ENCODE peak calls at places on chromosomes 16 and 17, in ten cellular contexts. One of them, this sample, is unnamed.

GRCh38 chr17:53118948-53119347 is 703.8 kb upstream of the KIF2B start:
- DNase-seq in Daoy: no peak
- DNase-seq in memory B cell: no peak
- DNase-seq in activated naive CD4-positive, alpha-beta T cell treated with Interleukin-2 at 50 U/mL for 16 hours: no peak
- DNase-seq in stimulated activated CD4-positive, alpha-beta T cell treated with anti-CD3 and anti-CD28 coated beads, Interleukin-4, amount 100 ng/mL, for 4 hours: no peak
- DNase-seq in ascending aorta: no peak
- DNase-seq in fibroblast of pulmonary artery: no peak
- DNase-seq in BJ: no peak
- DNase-seq in RWPE1: no peak
- DNase-seq in endothelial cell: no peak
- DNase-seq in this sample: no peak

GRCh38 chr16:81405702-81406113 is 38.9 kb upstream of the CMIP start:
- DNase-seq in fibroblast of pulmonary artery: peak
- DNase-seq in BJ: peak
- DNase-seq in stimulated activated CD4-positive, alpha-beta T cell treated with anti-CD3 and anti-CD28 coated beads, Interleukin-4, amount 100 ng/mL, for 4 hours: no peak
- DNase-seq in Daoy: peak
- DNase-seq in endothelial cell: no peak
- DNase-seq in memory B cell: no peak
- DNase-seq in RWPE1: peak
- DNase-seq in activated naive CD4-positive, alpha-beta T cell treated with Interleukin-2 at 50 U/mL for 16 hours: no peak
- DNase-seq in ascending aorta: no peak
- DNase-seq in this sample: peak

GRCh38 chr16:30166202-30166902 is 17.1 kb upstream of the CORO1A start:
- DNase-seq in RWPE1: no peak
- DNase-seq in activated naive CD4-positive, alpha-beta T cell treated with Interleukin-2 at 50 U/mL for 16 hours: no peak
- DNase-seq in Daoy: no peak
- DNase-seq in stimulated activated CD4-positive, alpha-beta T cell treated with anti-CD3 and anti-CD28 coated beads, Interleukin-4, amount 100 ng/mL, for 4 hours: no peak
- DNase-seq in endothelial cell: no peak
- DNase-seq in memory B cell: peak
- DNase-seq in BJ: no peak
- DNase-seq in fibroblast of pulmonary artery: no peak
- DNase-seq in ascending aorta: no peak
- DNase-seq in this sample: no peak

GRCh38 chr16:35714665-35715064 is 2255.3 kb downstream of the TP53TG3F start:
- DNase-seq in BJ: no peak
- DNase-seq in ascending aorta: no peak
- DNase-seq in endothelial cell: no peak
- DNase-seq in activated naive CD4-positive, alpha-beta T cell treated with Interleukin-2 at 50 U/mL for 16 hours: no peak
- DNase-seq in memory B cell: no peak
- DNase-seq in stimulated activated CD4-positive, alpha-beta T cell treated with anti-CD3 and anti-CD28 coated beads, Interleukin-4, amount 100 ng/mL, for 4 hours: no peak
- DNase-seq in Daoy: no peak
- DNase-seq in fibroblast of pulmonary artery: no peak
- DNase-seq in RWPE1: no peak
- DNase-seq in this sample: no peak

GRCh38 chr17:35163886-35164285 is 16.3 kb downstream of the UNC45B start:
- DNase-seq in ascending aorta: no peak
- DNase-seq in memory B cell: no peak
- DNase-seq in activated naive CD4-positive, alpha-beta T cell treated with Interleukin-2 at 50 U/mL for 16 hours: no peak
- DNase-seq in BJ: no peak
- DNase-seq in RWPE1: no peak
- DNase-seq in Daoy: no peak
- DNase-seq in endothelial cell: no peak
- DNase-seq in stimulated activated CD4-positive, alpha-beta T cell treated with anti-CD3 and anti-CD28 coated beads, Interleukin-4, amount 100 ng/mL, for 4 hours: no peak
- DNase-seq in fibroblast of pulmonary artery: no peak
- DNase-seq in this sample: no peak

GRCh38 chr17:38667787-38668122 is 7.0 kb downstream of the EPOP start:
- DNase-seq in Daoy: no peak
- DNase-seq in stimulated activated CD4-positive, alpha-beta T cell treated with anti-CD3 and anti-CD28 coated beads, Interleukin-4, amount 100 ng/mL, for 4 hours: no peak
- DNase-seq in endothelial cell: no peak
- DNase-seq in ascending aorta: no peak
- DNase-seq in BJ: no peak
- DNase-seq in fibroblast of pulmonary artery: no peak
- DNase-seq in activated naive CD4-positive, alpha-beta T cell treated with Interleukin-2 at 50 U/mL for 16 hours: no peak
- DNase-seq in memory B cell: no peak
- DNase-seq in RWPE1: no peak
- DNase-seq in this sample: no peak

GRCh38 chr16:72092832-72093447 is 480 bp downstream of the TXNL4B start:
- DNase-seq in memory B cell: no peak
- DNase-seq in activated naive CD4-positive, alpha-beta T cell treated with Interleukin-2 at 50 U/mL for 16 hours: no peak
- DNase-seq in fibroblast of pulmonary artery: peak
- DNase-seq in RWPE1: peak
- DNase-seq in stimulated activated CD4-positive, alpha-beta T cell treated with anti-CD3 and anti-CD28 coated beads, Interleukin-4, amount 100 ng/mL, for 4 hours: no peak
- DNase-seq in endothelial cell: peak
- DNase-seq in BJ: no peak
- DNase-seq in ascending aorta: no peak
- DNase-seq in Daoy: peak
- DNase-seq in this sample: peak

GRCh38 chr16:59698341-59698979 is 964.3 kb upstream of the GOT2 start:
- DNase-seq in ascending aorta: no peak
- DNase-seq in fibroblast of pulmonary artery: peak
- DNase-seq in RWPE1: peak
- DNase-seq in endothelial cell: no peak
- DNase-seq in activated naive CD4-positive, alpha-beta T cell treated with Interleukin-2 at 50 U/mL for 16 hours: no peak
- DNase-seq in BJ: no peak
- DNase-seq in Daoy: no peak
- DNase-seq in stimulated activated CD4-positive, alpha-beta T cell treated with anti-CD3 and anti-CD28 coated beads, Interleukin-4, amount 100 ng/mL, for 4 hours: no peak
- DNase-seq in memory B cell: no peak
- DNase-seq in this sample: no peak

GRCh38 chr16:54934536-54935410 is 4.1 kb downstream of the IRX5 start:
- DNase-seq in fibroblast of pulmonary artery: no peak
- DNase-seq in activated naive CD4-positive, alpha-beta T cell treated with Interleukin-2 at 50 U/mL for 16 hours: no peak
- DNase-seq in ascending aorta: no peak
- DNase-seq in endothelial cell: peak
- DNase-seq in memory B cell: no peak
- DNase-seq in RWPE1: no peak
- DNase-seq in stimulated activated CD4-positive, alpha-beta T cell treated with anti-CD3 and anti-CD28 coated beads, Interleukin-4, amount 100 ng/mL, for 4 hours: no peak
- DNase-seq in Daoy: no peak
- DNase-seq in BJ: no peak
- DNase-seq in this sample: no peak

GRCh38 chr17:44920565-44920940 is 5.3 kb upstream of the GFAP start:
- DNase-seq in ascending aorta: no peak
- DNase-seq in endothelial cell: no peak
- DNase-seq in memory B cell: no peak
- DNase-seq in stimulated activated CD4-positive, alpha-beta T cell treated with anti-CD3 and anti-CD28 coated beads, Interleukin-4, amount 100 ng/mL, for 4 hours: no peak
- DNase-seq in RWPE1: no peak
- DNase-seq in activated naive CD4-positive, alpha-beta T cell treated with Interleukin-2 at 50 U/mL for 16 hours: no peak
- DNase-seq in fibroblast of pulmonary artery: no peak
- DNase-seq in Daoy: no peak
- DNase-seq in BJ: no peak
- DNase-seq in this sample: no peak

GRCh38 chr16:14427371-14427948 is 202.6 kb downstream of the PARN start:
- DNase-seq in fibroblast of pulmonary artery: no peak
- DNase-seq in ascending aorta: no peak
- DNase-seq in BJ: no peak
- DNase-seq in endothelial cell: no peak
- DNase-seq in memory B cell: no peak
- DNase-seq in RWPE1: no peak
- DNase-seq in Daoy: peak
- DNase-seq in activated naive CD4-positive, alpha-beta T cell treated with Interleukin-2 at 50 U/mL for 16 hours: no peak
- DNase-seq in stimulated activated CD4-positive, alpha-beta T cell treated with anti-CD3 and anti-CD28 coated beads, Interleukin-4, amount 100 ng/mL, for 4 hours: no peak
- DNase-seq in this sample: peak

GRCh38 chr17:1733759-1734158 is 8.9 kb upstream of the SERPINF2 start:
- DNase-seq in fibroblast of pulmonary artery: no peak
- DNase-seq in Daoy: no peak
- DNase-seq in ascending aorta: no peak
- DNase-seq in endothelial cell: no peak
- DNase-seq in memory B cell: no peak
- DNase-seq in BJ: no peak
- DNase-seq in activated naive CD4-positive, alpha-beta T cell treated with Interleukin-2 at 50 U/mL for 16 hours: no peak
- DNase-seq in stimulated activated CD4-positive, alpha-beta T cell treated with anti-CD3 and anti-CD28 coated beads, Interleukin-4, amount 100 ng/mL, for 4 hours: no peak
- DNase-seq in RWPE1: no peak
- DNase-seq in this sample: no peak

GRCh38 chr17:65953316-65954147 is 238.4 kb downstream of the CEP112 start:
- DNase-seq in endothelial cell: no peak
- DNase-seq in Daoy: no peak
- DNase-seq in activated naive CD4-positive, alpha-beta T cell treated with Interleukin-2 at 50 U/mL for 16 hours: no peak
- DNase-seq in fibroblast of pulmonary artery: no peak
- DNase-seq in RWPE1: no peak
- DNase-seq in stimulated activated CD4-positive, alpha-beta T cell treated with anti-CD3 and anti-CD28 coated beads, Interleukin-4, amount 100 ng/mL, for 4 hours: no peak
- DNase-seq in BJ: no peak
- DNase-seq in memory B cell: no peak
- DNase-seq in ascending aorta: no peak
- DNase-seq in this sample: no peak

GRCh38 chr16:68948230-68948910 is 105.0 kb downstream of the TANGO6 start:
- DNase-seq in fibroblast of pulmonary artery: peak
- DNase-seq in stimulated activated CD4-positive, alpha-beta T cell treated with anti-CD3 and anti-CD28 coated beads, Interleukin-4, amount 100 ng/mL, for 4 hours: no peak
- DNase-seq in RWPE1: no peak
- DNase-seq in ascending aorta: no peak
- DNase-seq in endothelial cell: no peak
- DNase-seq in Daoy: no peak
- DNase-seq in activated naive CD4-positive, alpha-beta T cell treated with Interleukin-2 at 50 U/mL for 16 hours: no peak
- DNase-seq in BJ: no peak
- DNase-seq in memory B cell: no peak
- DNase-seq in this sample: no peak

GRCh38 chr16:63323055-63323454 is 1286.8 kb upstream of the CDH8 start:
- DNase-seq in activated naive CD4-positive, alpha-beta T cell treated with Interleukin-2 at 50 U/mL for 16 hours: no peak
- DNase-seq in BJ: no peak
- DNase-seq in RWPE1: no peak
- DNase-seq in endothelial cell: no peak
- DNase-seq in stimulated activated CD4-positive, alpha-beta T cell treated with anti-CD3 and anti-CD28 coated beads, Interleukin-4, amount 100 ng/mL, for 4 hours: no peak
- DNase-seq in fibroblast of pulmonary artery: peak
- DNase-seq in ascending aorta: no peak
- DNase-seq in Daoy: no peak
- DNase-seq in memory B cell: no peak
- DNase-seq in this sample: no peak

GRCh38 chr16:66486773-66487579 is 59.9 kb downstream of the BEAN1 start:
- DNase-seq in stimulated activated CD4-positive, alpha-beta T cell treated with anti-CD3 and anti-CD28 coated beads, Interleukin-4, amount 100 ng/mL, for 4 hours: no peak
- DNase-seq in ascending aorta: no peak
- DNase-seq in RWPE1: no peak
- DNase-seq in memory B cell: no peak
- DNase-seq in activated naive CD4-positive, alpha-beta T cell treated with Interleukin-2 at 50 U/mL for 16 hours: no peak
- DNase-seq in Daoy: peak
- DNase-seq in fibroblast of pulmonary artery: peak
- DNase-seq in endothelial cell: no peak
- DNase-seq in BJ: no peak
- DNase-seq in this sample: no peak

GRCh38 chr16:73059779-73060178 is 11.9 kb upstream of the ZFHX3 start:
- DNase-seq in stimulated activated CD4-positive, alpha-beta T cell treated with anti-CD3 and anti-CD28 coated beads, Interleukin-4, amount 100 ng/mL, for 4 hours: no peak
- DNase-seq in fibroblast of pulmonary artery: no peak
- DNase-seq in activated naive CD4-positive, alpha-beta T cell treated with Interleukin-2 at 50 U/mL for 16 hours: no peak
- DNase-seq in BJ: no peak
- DNase-seq in Daoy: no peak
- DNase-seq in endothelial cell: no peak
- DNase-seq in RWPE1: no peak
- DNase-seq in ascending aorta: no peak
- DNase-seq in memory B cell: no peak
- DNase-seq in this sample: no peak

GRCh38 chr17:77459018-77459755 is 318.4 kb downstream of the SEC14L1 start:
- DNase-seq in stimulated activated CD4-positive, alpha-beta T cell treated with anti-CD3 and anti-CD28 coated beads, Interleukin-4, amount 100 ng/mL, for 4 hours: peak
- DNase-seq in Daoy: no peak
- DNase-seq in endothelial cell: no peak
- DNase-seq in memory B cell: no peak
- DNase-seq in activated naive CD4-positive, alpha-beta T cell treated with Interleukin-2 at 50 U/mL for 16 hours: no peak
- DNase-seq in ascending aorta: no peak
- DNase-seq in fibroblast of pulmonary artery: no peak
- DNase-seq in RWPE1: no peak
- DNase-seq in BJ: no peak
- DNase-seq in this sample: no peak

GRCh38 chr17:39705786-39706348 is 6.0 kb downstream of the ERBB2 start:
- DNase-seq in fibroblast of pulmonary artery: no peak
- DNase-seq in memory B cell: no peak
- DNase-seq in RWPE1: peak
- DNase-seq in activated naive CD4-positive, alpha-beta T cell treated with Interleukin-2 at 50 U/mL for 16 hours: no peak
- DNase-seq in stimulated activated CD4-positive, alpha-beta T cell treated with anti-CD3 and anti-CD28 coated beads, Interleukin-4, amount 100 ng/mL, for 4 hours: no peak
- DNase-seq in Daoy: no peak
- DNase-seq in endothelial cell: no peak
- DNase-seq in BJ: no peak
- DNase-seq in ascending aorta: no peak
- DNase-seq in this sample: no peak

GRCh38 chr17:39063681-39064069 is 87.8 kb downstream of the PLXDC1 start:
- DNase-seq in stimulated activated CD4-positive, alpha-beta T cell treated with anti-CD3 and anti-CD28 coated beads, Interleukin-4, amount 100 ng/mL, for 4 hours: no peak
- DNase-seq in ascending aorta: no peak
- DNase-seq in BJ: no peak
- DNase-seq in endothelial cell: no peak
- DNase-seq in memory B cell: no peak
- DNase-seq in Daoy: no peak
- DNase-seq in activated naive CD4-positive, alpha-beta T cell treated with Interleukin-2 at 50 U/mL for 16 hours: no peak
- DNase-seq in fibroblast of pulmonary artery: no peak
- DNase-seq in RWPE1: no peak
- DNase-seq in this sample: no peak

GRCh38 chr17:64074704-64075484 is 54.5 kb upstream of the ICAM2 start:
- DNase-seq in BJ: peak
- DNase-seq in Daoy: no peak
- DNase-seq in ascending aorta: no peak
- DNase-seq in fibroblast of pulmonary artery: peak
- DNase-seq in memory B cell: no peak
- DNase-seq in RWPE1: peak
- DNase-seq in activated naive CD4-positive, alpha-beta T cell treated with Interleukin-2 at 50 U/mL for 16 hours: no peak
- DNase-seq in stimulated activated CD4-positive, alpha-beta T cell treated with anti-CD3 and anti-CD28 coated beads, Interleukin-4, amount 100 ng/mL, for 4 hours: no peak
- DNase-seq in endothelial cell: no peak
- DNase-seq in this sample: no peak

GRCh38 chr16:1530883-1531637 is 2.4 kb upstream of the TMEM204 start:
- DNase-seq in endothelial cell: no peak
- DNase-seq in stimulated activated CD4-positive, alpha-beta T cell treated with anti-CD3 and anti-CD28 coated beads, Interleukin-4, amount 100 ng/mL, for 4 hours: no peak
- DNase-seq in BJ: peak
- DNase-seq in RWPE1: no peak
- DNase-seq in fibroblast of pulmonary artery: peak
- DNase-seq in ascending aorta: no peak
- DNase-seq in memory B cell: no peak
- DNase-seq in Daoy: no peak
- DNase-seq in activated naive CD4-positive, alpha-beta T cell treated with Interleukin-2 at 50 U/mL for 16 hours: no peak
- DNase-seq in this sample: no peak

GRCh38 chr17:47305302-47305923 is 18.3 kb upstream of the EFCAB13 start:
- DNase-seq in fibroblast of pulmonary artery: peak
- DNase-seq in endothelial cell: no peak
- DNase-seq in Daoy: peak
- DNase-seq in RWPE1: peak
- DNase-seq in memory B cell: no peak
- DNase-seq in stimulated activated CD4-positive, alpha-beta T cell treated with anti-CD3 and anti-CD28 coated beads, Interleukin-4, amount 100 ng/mL, for 4 hours: no peak
- DNase-seq in activated naive CD4-positive, alpha-beta T cell treated with Interleukin-2 at 50 U/mL for 16 hours: no peak
- DNase-seq in ascending aorta: no peak
- DNase-seq in BJ: peak
- DNase-seq in this sample: peak

GRCh38 chr16:20638711-20639335 is 58.7 kb downstream of the ACSM1 start:
- DNase-seq in fibroblast of pulmonary artery: no peak
- DNase-seq in ascending aorta: no peak
- DNase-seq in activated naive CD4-positive, alpha-beta T cell treated with Interleukin-2 at 50 U/mL for 16 hours: no peak
- DNase-seq in RWPE1: no peak
- DNase-seq in Daoy: no peak
- DNase-seq in BJ: no peak
- DNase-seq in stimulated activated CD4-positive, alpha-beta T cell treated with anti-CD3 and anti-CD28 coated beads, Interleukin-4, amount 100 ng/mL, for 4 hours: no peak
- DNase-seq in endothelial cell: no peak
- DNase-seq in memory B cell: no peak
- DNase-seq in this sample: no peak

GRCh38 chr17:58060596-58061191 is 22.5 kb upstream of the DYNLL2 start:
- DNase-seq in BJ: no peak
- DNase-seq in activated naive CD4-positive, alpha-beta T cell treated with Interleukin-2 at 50 U/mL for 16 hours: no peak
- DNase-seq in Daoy: peak
- DNase-seq in ascending aorta: no peak
- DNase-seq in endothelial cell: no peak
- DNase-seq in stimulated activated CD4-positive, alpha-beta T cell treated with anti-CD3 and anti-CD28 coated beads, Interleukin-4, amount 100 ng/mL, for 4 hours: no peak
- DNase-seq in memory B cell: no peak
- DNase-seq in RWPE1: no peak
- DNase-seq in fibroblast of pulmonary artery: peak
- DNase-seq in this sample: no peak

GRCh38 chr17:82602487-82602886 is 45.8 kb downstream of the WDR45B start:
- DNase-seq in stimulated activated CD4-positive, alpha-beta T cell treated with anti-CD3 and anti-CD28 coated beads, Interleukin-4, amount 100 ng/mL, for 4 hours: no peak
- DNase-seq in fibroblast of pulmonary artery: no peak
- DNase-seq in memory B cell: no peak
- DNase-seq in RWPE1: no peak
- DNase-seq in ascending aorta: no peak
- DNase-seq in activated naive CD4-positive, alpha-beta T cell treated with Interleukin-2 at 50 U/mL for 16 hours: no peak
- DNase-seq in endothelial cell: no peak
- DNase-seq in Daoy: no peak
- DNase-seq in BJ: no peak
- DNase-seq in this sample: no peak